ENCODE peak calls at places on chromosomes 16 and 17, in six cellular contexts. H is stimulated activated CD4-positive, alpha-beta T cell treated with anti-CD3 and anti-CD28 coated beads, Interleukin-1b, Interleukin-23, amount 100 ng/mL, for 24 hours; F is HS-27A; V is HT1080; Y is activated CD4-positive, alpha-beta T cell treated with anti-CD3 and anti-CD28 coated beads, Interleukin-2, amount 50 U/mL, for 4 hours; K is nephron progenitor cell. U is an unnamed sample.

GRCh38 chr16:81885976-81886586 is 107.0 kb downstream of the PLCG2 start:
- DNase-seq in K (peak; percentile 25), H (peak; percentile 7), V (peak; percentile 48), Y (no peak), F (no peak), U (peak; percentile 23)

GRCh38 chr17:76758570-76758969 is 20.7 kb downstream of the MFSD11 start:
- DNase-seq in F (no peak), Y (no peak), K (no peak), V (no peak), H (no peak), U (no peak)

GRCh38 chr16:84738255-84739038 is 38.6 kb downstream of the USP10 start:
- DNase-seq in F (peak; percentile 61), V (peak; percentile 76), H (peak; percentile 48), K (peak; percentile 77), Y (peak; percentile 72), U (peak; percentile 69)

GRCh38 chr16:12679660-12680272 is 123.9 kb downstream of the CPPED1 start:
- DNase-seq in Y (no peak), K (no peak), V (peak; percentile 19), F (no peak), H (no peak), U (peak; percentile 22)

GRCh38 chr16:46857261-46857962 is 26.4 kb upstream of the C16orf87 start:
- DNase-seq in Y (no peak), F (no peak), K (peak; percentile 30), V (peak; percentile 24), H (no peak), U (peak; percentile 64)

GRCh38 chr16:31386157-31386984 is 6.8 kb upstream of the ITGAD start:
- DNase-seq in V (peak; percentile 32), Y (no peak), H (no peak), K (no peak), F (no peak), U (peak; percentile 44)

GRCh38 chr17:9669551-9670008 is 24.3 kb downstream of the USP43 start:
- DNase-seq in K (no peak), F (no peak), V (no peak), Y (no peak), H (no peak), U (no peak)

GRCh38 chr16:230949-231348 is 1.7 kb upstream of the LUC7L start:
- DNase-seq in H (no peak), Y (no peak), V (no peak), K (no peak), F (no peak), U (no peak)